ENCODE peak calls at places on chromosomes 4 and X, in four cellular contexts. R is pancreas; K is HCT116; T is CD8-positive, alpha-beta T cell. S is an unnamed sample.

GRCh38 chrX:1205681-1206611 is 6.5 kb downstream of the CRLF2 start:
- DNase-seq in R (peak; percentile 17), T (peak; percentile 22), K (peak; percentile 95), S (no peak)

GRCh38 chr4:8710416-8710815 is 117.9 kb downstream of the CPZ start:
- DNase-seq in K (no peak), R (no peak), T (no peak), S (no peak)

GRCh38 chr4:127479031-127479622 is 153.6 kb upstream of the INTU start:
- DNase-seq in T (no peak), K (peak; percentile 39), R (no peak), S (no peak)

GRCh38 chr4:76513517-76513916 is 78.5 kb downstream of the SHROOM3 start:
- DNase-seq in R (no peak), T (no peak), K (no peak), S (no peak)

GRCh38 chr4:24876431-24876830 is 36.4 kb downstream of the CCDC149 start:
- DNase-seq in K (no peak), R (no peak), T (no peak), S (no peak)

GRCh38 chrX:101931104-101931493 is 728 bp downstream of the ZMAT1 start:
- DNase-seq in T (no peak), K (no peak), R (no peak), S (no peak)

GRCh38 chrX:129791961-129792570 is 12.3 kb downstream of the SASH3 start:
- DNase-seq in K (no peak), R (no peak), T (no peak), S (no peak)

GRCh38 chr4:187961171-187961570 is 34.4 kb upstream of the ZFP42 start:
- DNase-seq in T (no peak), R (no peak), K (no peak), S (no peak)

GRCh38 chrX:38664285-38664684 is 102.9 kb downstream of the TSPAN7 start:
- DNase-seq in K (peak; percentile 26), T (no peak), R (no peak), S (no peak)

GRCh38 chr4:8303485-8304281 is 34.1 kb downstream of the HTRA3 start:
- DNase-seq in R (no peak), K (peak; percentile 62), T (no peak), S (peak; percentile 78)

GRCh38 chr4:67886281-67886680 is 2.5 kb upstream of the TMPRSS11D start:
- DNase-seq in K (no peak), T (no peak), R (no peak), S (no peak)

GRCh38 chr4:76803522-76803921 is 94.4 kb downstream of the SOWAHB start:
- DNase-seq in K (no peak), R (no peak), T (no peak), S (peak; percentile 41)

GRCh38 chr4:78058591-78059523 is 1.7 kb downstream of the FRAS1 start:
- DNase-seq in R (peak; percentile 32), K (no peak), T (peak; percentile 18), S (no peak)

GRCh38 chr4:138085956-138086355 is 156.2 kb downstream of the SLC7A11 start:
- DNase-seq in R (no peak), K (no peak), T (no peak), S (no peak)

GRCh38 chr4:65089666-65090065 is 580.6 kb downstream of the EPHA5 start:
- DNase-seq in T (no peak), K (no peak), R (no peak), S (no peak)

GRCh38 chr4:25377572-25377882 is 464 bp downstream of the ANAPC4 start:
- DNase-seq in K (no peak), R (no peak), T (no peak), S (no peak)

GRCh38 chr4:83125738-83126141 is 11.2 kb upstream of the PLAC8 start:
- DNase-seq in T (peak; percentile 65), R (no peak), K (no peak), S (no peak)

GRCh38 chr4:109872950-109873656 is 25.2 kb downstream of the LRIT3 start:
- DNase-seq in R (no peak), K (no peak), T (no peak), S (no peak)

GRCh38 chr4:110793381-110793801 is 170.5 kb upstream of the PITX2 start:
- DNase-seq in T (no peak), K (peak; percentile 4), R (no peak), S (no peak)

GRCh38 chr4:7326306-7326692 is 108.4 kb downstream of the PSAPL1 start:
- DNase-seq in K (no peak), T (no peak), R (no peak), S (no peak)

GRCh38 chr4:11428161-11428700 is 463 bp downstream of the HS3ST1 start:
- DNase-seq in K (no peak), R (no peak), T (no peak), S (no peak)

GRCh38 chrX:18674417-18674787 is 2.5 kb upstream of the RS1 start:
- DNase-seq in R (peak; percentile 13), T (peak; percentile 22), K (no peak), S (no peak)

GRCh38 chr4:153750197-153750817 is 9.5 kb downstream of the RNF175 start:
- DNase-seq in R (peak; percentile 35), T (peak; percentile 56), K (peak; percentile 54), S (peak; percentile 24)

GRCh38 chr4:173371292-173372192 is 788 bp downstream of the SAP30 start:
- DNase-seq in K (no peak), R (peak; percentile 55), T (peak; percentile 42), S (peak; percentile 34)

GRCh38 chrX:39133971-39134370 is 332.7 kb downstream of the MID1IP1 start:
- DNase-seq in T (no peak), K (no peak), R (no peak), S (no peak)

GRCh38 chrX:95878874-95879273 is 805.8 kb upstream of the DIAPH2 start:
- DNase-seq in K (no peak), T (no peak), R (no peak), S (no peak)

GRCh38 chrX:154738013-154738738 is 12.7 kb downstream of the GAB3 start:
- DNase-seq in R (no peak), T (no peak), K (no peak), S (no peak)

GRCh38 chr4:82528868-82529267 is 32.9 kb downstream of the TMEM150C start:
- DNase-seq in R (no peak), T (no peak), K (no peak), S (no peak)

GRCh38 chrX:20718592-20718991 is 451.9 kb upstream of the RPS6KA3 start:
- DNase-seq in K (no peak), R (no peak), T (no peak), S (no peak)

GRCh38 chrX:153649915-153650782 is 3.1 kb downstream of the DUSP9 start:
- DNase-seq in T (no peak), K (no peak), R (no peak), S (no peak)

GRCh38 chrX:47384502-47384901 is 14.1 kb downstream of the ZNF157 start:
- DNase-seq in R (peak; percentile 47), T (peak; percentile 64), K (peak; percentile 61), S (peak; percentile 3)

GRCh38 chr4:99447079-99447478 is 11.9 kb upstream of the ADH7 start:
- DNase-seq in R (no peak), T (no peak), K (peak; percentile 3), S (peak; percentile 7)

GRCh38 chr4:8392591-8393190 is 47.8 kb downstream of the ACOX3 start:
- DNase-seq in K (no peak), T (no peak), R (no peak), S (no peak)

GRCh38 chr4:94511591-94511990 is 59.8 kb downstream of the PDLIM5 start:
- DNase-seq in T (no peak), R (no peak), K (no peak), S (no peak)

GRCh38 chr4:40718571-40718970 is 31.2 kb upstream of the NSUN7 start:
- DNase-seq in K (no peak), R (peak; percentile 34), T (no peak), S (no peak)

GRCh38 chr4:165208322-165208652 is 926 bp downstream of the KLHL2 start:
- DNase-seq in R (no peak), K (no peak), T (peak; percentile 21), S (no peak)

GRCh38 chrX:71542825-71543224 is 9.9 kb downstream of the OGT start:
- DNase-seq in R (no peak), T (no peak), K (no peak), S (no peak)
- H3K4me3 ChIP-seq in R (no peak overlapping the region), T (no peak overlapping the region), K (no peak overlapping the region), S (no peak overlapping the region)

GRCh38 chr4:158446106-158446505 is 75.6 kb upstream of the RXFP1 start:
- DNase-seq in R (no peak), T (no peak), K (no peak), S (no peak)

GRCh38 chr4:158442736-158443135 is 78.9 kb upstream of the RXFP1 start:
- DNase-seq in K (no peak), T (no peak), R (no peak), S (no peak)

GRCh38 chr4:158444621-158445020 is 77.1 kb upstream of the RXFP1 start:
- DNase-seq in R (no peak), T (no peak), K (no peak), S (no peak)

GRCh38 chr4:158443731-158444130 is 78.0 kb upstream of the RXFP1 start:
- DNase-seq in T (no peak), K (no peak), R (no peak), S (no peak)
- H3K27ac ChIP-seq in T (no peak overlapping the region), K (no peak overlapping the region), R (no peak overlapping the region), S (no peak overlapping the region)

GRCh38 chr4:179728305-179728704 is 2286.1 kb upstream of the AGA start:
- DNase-seq in K (no peak), R (no peak), T (no peak), S (no peak)
- H3K4me3 ChIP-seq in K (no peak overlapping the region), R (no peak overlapping the region), T (no peak overlapping the region), S (no peak overlapping the region)

DNA sequence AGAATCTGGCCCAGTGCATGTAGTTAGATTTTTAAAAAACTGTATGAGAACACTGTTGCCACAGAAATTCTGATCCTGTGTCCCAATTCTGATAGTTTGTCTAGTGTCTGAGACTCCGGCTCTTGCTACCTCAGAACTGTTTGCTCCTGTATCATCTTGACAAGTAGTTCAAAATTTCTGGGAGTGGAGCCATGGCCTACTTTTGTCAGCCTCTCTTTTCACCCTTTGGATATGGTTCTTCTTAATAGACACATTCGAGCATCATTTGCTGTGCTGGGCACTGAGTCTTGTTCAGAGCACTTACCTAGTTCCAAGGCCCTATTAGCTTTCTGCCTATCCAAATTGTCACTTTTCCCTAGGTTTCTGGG is 46.9 kb downstream of the ATP10D start:
- DNase-seq in K (no peak), R (no peak), T (no peak), S (no peak)
- H3K27ac ChIP-seq in K (no peak overlapping the region), R (no peak overlapping the region), T (no peak overlapping the region), S (peak overlapping the region; percentile 86)

GRCh38 chrX:107449490-107450175 is at the start of gene FRMPD3:
- DNase-seq in T (no peak), R (no peak), K (no peak), S (no peak)
- H3K4me3 ChIP-seq in T (peak within 1 kb of the TSS; percentile 23), R (peak within 1 kb of the TSS; percentile 37), K (peak within 1 kb of the TSS; percentile 48), S (peak within 1 kb of the TSS; percentile 17)

GRCh38 chr4:113607998-113608397 is 153.5 kb downstream of the CAMK2D start:
- DNase-seq in R (no peak), K (no peak), T (no peak), S (no peak)
- H3K27ac ChIP-seq in R (no peak overlapping the region), K (no peak overlapping the region), T (no peak overlapping the region), S (no peak overlapping the region)

S was measured in AG04450.